ENCODE peak calls at places on chromosome 16, in nine cellular contexts. D is psoas muscle; N is mucosa of descending colon; Y is activated naive CD8-positive, alpha-beta T cell treated with anti-CD3 and anti-CD28 coated beads, Interleukin-2, amount 50 U/mL, for 24 hours; E is heart left ventricle; K is left cardiac atrium; Q is right cardiac atrium; I is gastroesophageal sphincter; O is Panc1. L is an unnamed sample.

GRCh38 chr16:77938913-77939312 is 83.4 kb upstream of the CLEC3A start:
- ATAC-seq in D (no peak), N (no peak), Y (no peak), E (no peak), K (no peak), Q (no peak), I (no peak), O (no peak), L (no peak)

GRCh38 chr16:27462846-27463682 is 61.1 kb downstream of the IL21R start:
- ATAC-seq in D (no peak), N (no peak), Y (no peak), E (peak), K (no peak), Q (no peak), I (no peak), O (no peak), L (no peak)

GRCh38 chr16:24988593-24989338 is 26.4 kb downstream of the ARHGAP17 start:
- ATAC-seq in D (peak), N (peak), Y (peak), E (peak), K (peak), Q (peak), I (peak), O (peak), L (peak)

GRCh38 chr16:1526608-1527555 is 6.6 kb upstream of the TMEM204 start:
- ATAC-seq in D (no peak), N (no peak), Y (peak), E (no peak), K (no peak), Q (no peak), I (no peak), O (peak), L (no peak)

GRCh38 chr16:17173134-17173729 is 297.5 kb downstream of the XYLT1 start:
- ATAC-seq in D (no peak), N (peak), Y (no peak), E (peak), K (peak), Q (peak), I (peak), O (no peak), L (no peak)

GRCh38 chr16:72989203-72989991 is 58.5 kb downstream of the ZFHX3 start:
- ATAC-seq in D (peak), N (peak), Y (peak), E (peak), K (peak), Q (peak), I (peak), O (no peak), L (peak)

GRCh38 chr16:50718761-50719400 is 23.0 kb upstream of the CYLD start:
- ATAC-seq in D (no peak), N (peak), Y (no peak), E (no peak), K (no peak), Q (no peak), I (no peak), O (no peak), L (no peak)

GRCh38 chr16:55944377-55944802 is 69.2 kb upstream of the CES5A start:
- ATAC-seq in D (peak), N (peak), Y (peak), E (peak), K (peak), Q (peak), I (peak), O (peak), L (peak)

GRCh38 chr16:23690771-23691482 is 12.2 kb downstream of the PLK1 start:
- ATAC-seq in D (no peak), N (no peak), Y (no peak), E (no peak), K (no peak), Q (no peak), I (no peak), O (no peak), L (no peak)

GRCh38 chr16:1645914-1646525 is 32.1 kb upstream of the JPT2 start:
- ATAC-seq in D (no peak), N (no peak), Y (peak), E (no peak), K (no peak), Q (no peak), I (no peak), O (peak), L (no peak)

GRCh38 chr16:89230210-89230609 is 12.7 kb downstream of the ZNF778 start:
- ATAC-seq in D (peak), N (no peak), Y (no peak), E (peak), K (peak), Q (no peak), I (no peak), O (no peak), L (no peak)

GRCh38 chr16:20918486-20919239 is 18.1 kb downstream of the LYRM1 start:
- ATAC-seq in D (peak), N (no peak), Y (no peak), E (peak), K (peak), Q (peak), I (peak), O (no peak), L (no peak)

L was measured in SK-N-SH treated with all-trans-retinoic acid at 6 μM for 48 hours.